ENCODE peak calls at places on chromosomes 5 and 9, in ten cellular contexts. One of them, this sample, is unnamed.

GRCh38 chr9:133972041-133972970 is 19.8 kb downstream of the VAV2 start:
- DNase-seq in stomach: no peak
- DNase-seq in NT2/D1: no peak
- DNase-seq in thoracic aorta: no peak
- DNase-seq in NB4: no peak
- DNase-seq in dorsolateral prefrontal cortex: no peak
- DNase-seq in BE2C: peak; percentile 8
- DNase-seq in neuronal stem cell: no peak
- DNase-seq in IMR-90: no peak
- DNase-seq in astrocyte of the spinal cord: no peak
- DNase-seq in this sample: no peak

GRCh38 chr9:84697494-84698114 is 28.1 kb downstream of the NTRK2 start:
- DNase-seq in stomach: peak; percentile 67
- DNase-seq in astrocyte of the spinal cord: peak; percentile 72
- DNase-seq in thoracic aorta: no peak
- DNase-seq in dorsolateral prefrontal cortex: peak; percentile 67
- DNase-seq in NT2/D1: peak; percentile 84
- DNase-seq in neuronal stem cell: peak; percentile 61
- DNase-seq in IMR-90: peak; percentile 6
- DNase-seq in BE2C: peak; percentile 65
- DNase-seq in NB4: peak; percentile 42
- DNase-seq in this sample: no peak

GRCh38 chr5:181234116-181234454 is 9.6 kb downstream of the RACK1 start:
- DNase-seq in dorsolateral prefrontal cortex: no peak
- DNase-seq in astrocyte of the spinal cord: no peak
- DNase-seq in NT2/D1: no peak
- DNase-seq in NB4: peak; percentile 19
- DNase-seq in stomach: no peak
- DNase-seq in thoracic aorta: no peak
- DNase-seq in neuronal stem cell: no peak
- DNase-seq in IMR-90: no peak
- DNase-seq in BE2C: no peak
- DNase-seq in this sample: no peak

GRCh38 chr5:173234129-173234793 is 745 bp downstream of the NKX2-5 start:
- DNase-seq in dorsolateral prefrontal cortex: no peak
- DNase-seq in astrocyte of the spinal cord: no peak
- DNase-seq in stomach: no peak
- DNase-seq in thoracic aorta: no peak
- DNase-seq in NT2/D1: no peak
- DNase-seq in NB4: no peak
- DNase-seq in IMR-90: no peak
- DNase-seq in neuronal stem cell: no peak
- DNase-seq in BE2C: no peak
- DNase-seq in this sample: no peak

GRCh38 chr5:98796197-98796972 is 22.9 kb downstream of the RGMB start:
- DNase-seq in dorsolateral prefrontal cortex: no peak
- DNase-seq in astrocyte of the spinal cord: peak; percentile 81
- DNase-seq in IMR-90: peak; percentile 77
- DNase-seq in stomach: no peak
- DNase-seq in thoracic aorta: no peak
- DNase-seq in NB4: peak; percentile 43
- DNase-seq in NT2/D1: peak; percentile 35
- DNase-seq in neuronal stem cell: peak; percentile 63
- DNase-seq in BE2C: peak; percentile 60
- DNase-seq in this sample: no peak

GRCh38 chr5:177552839-177553455 is 1.4 kb downstream of the FAM193B start:
- DNase-seq in astrocyte of the spinal cord: no peak
- DNase-seq in dorsolateral prefrontal cortex: no peak
- DNase-seq in NT2/D1: no peak
- DNase-seq in thoracic aorta: no peak
- DNase-seq in NB4: peak; percentile 43
- DNase-seq in neuronal stem cell: no peak
- DNase-seq in stomach: no peak
- DNase-seq in BE2C: peak; percentile 41
- DNase-seq in IMR-90: no peak
- DNase-seq in this sample: no peak

GRCh38 chr9:109904666-109905065 is 124.7 kb downstream of the PALM2AKAP2 start:
- DNase-seq in neuronal stem cell: no peak
- DNase-seq in BE2C: no peak
- DNase-seq in astrocyte of the spinal cord: no peak
- DNase-seq in IMR-90: no peak
- DNase-seq in NB4: no peak
- DNase-seq in NT2/D1: no peak
- DNase-seq in thoracic aorta: no peak
- DNase-seq in stomach: no peak
- DNase-seq in dorsolateral prefrontal cortex: no peak
- DNase-seq in this sample: no peak

GRCh38 chr5:173855162-173855994 is 32.8 kb upstream of the CPEB4 start:
- DNase-seq in astrocyte of the spinal cord: no peak
- DNase-seq in NT2/D1: no peak
- DNase-seq in neuronal stem cell: no peak
- DNase-seq in dorsolateral prefrontal cortex: no peak
- DNase-seq in IMR-90: no peak
- DNase-seq in NB4: no peak
- DNase-seq in thoracic aorta: no peak
- DNase-seq in BE2C: peak; percentile 45
- DNase-seq in stomach: no peak
- DNase-seq in this sample: no peak

DNA sequence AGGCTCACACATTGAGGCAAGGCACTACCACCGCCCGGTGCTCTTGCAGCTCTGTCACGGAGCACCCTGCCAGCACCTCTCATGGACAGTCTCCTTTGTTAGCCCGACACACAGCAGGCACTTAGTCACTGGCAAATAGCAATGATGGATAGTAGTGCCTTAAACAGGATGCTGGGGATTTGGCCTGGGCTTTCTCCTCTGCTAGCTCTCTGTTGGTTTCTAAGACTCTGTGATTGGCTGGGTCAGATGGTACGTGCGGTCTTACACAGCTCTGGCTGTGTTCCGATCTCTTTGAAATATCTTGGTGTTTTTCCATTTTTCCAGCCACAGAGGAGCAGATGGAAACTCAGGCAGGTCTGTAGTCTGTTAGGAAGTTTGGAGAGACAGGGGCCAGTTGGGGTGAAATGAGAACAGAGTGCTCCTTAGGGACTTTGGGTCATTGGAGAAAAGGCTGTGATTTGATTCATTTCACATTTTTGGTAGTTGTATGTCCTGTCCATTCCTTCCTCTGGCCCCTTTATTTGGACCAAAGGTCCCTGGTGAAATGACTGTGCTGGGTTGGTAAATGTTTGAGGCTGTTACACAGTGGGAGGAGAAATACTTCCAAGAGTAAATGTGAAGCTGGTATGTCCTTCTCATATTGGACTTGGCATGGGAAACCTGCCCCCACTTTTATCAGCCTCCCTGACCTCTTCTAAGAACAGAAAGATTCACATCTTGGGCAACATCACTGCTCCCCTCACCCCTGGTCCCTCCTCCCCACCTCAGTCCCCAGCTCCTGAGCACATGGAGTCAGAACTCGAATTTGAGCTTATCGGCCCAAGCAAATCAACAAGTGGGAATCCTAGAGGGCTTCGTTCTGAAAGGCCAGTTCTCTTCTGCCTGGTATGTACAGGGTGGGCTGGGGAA is 3.4 kb downstream of the SMIM3 start:
- DNase-seq in thoracic aorta: peak; percentile 80
- DNase-seq in astrocyte of the spinal cord: peak; percentile 93
- DNase-seq in NT2/D1: no peak
- DNase-seq in NB4: peak; percentile 26
- DNase-seq in dorsolateral prefrontal cortex: no peak
- DNase-seq in stomach: peak; percentile 29
- DNase-seq in neuronal stem cell: no peak
- DNase-seq in BE2C: peak; percentile 43
- DNase-seq in IMR-90: peak; percentile 96
- DNase-seq in this sample: peak; percentile 98
- H3K4me3 ChIP-seq in thoracic aorta: peak overlapping the region; percentile 52
- H3K4me3 ChIP-seq in astrocyte of the spinal cord: peak overlapping the region; percentile 19
- H3K4me3 ChIP-seq in NT2/D1: no peak overlapping the region
- H3K4me3 ChIP-seq in NB4: peak overlapping the region; percentile 83
- H3K4me3 ChIP-seq in dorsolateral prefrontal cortex: no peak overlapping the region
- H3K4me3 ChIP-seq in stomach: peak overlapping the region; percentile 16
- H3K4me3 ChIP-seq in neuronal stem cell: no peak overlapping the region
- H3K4me3 ChIP-seq in BE2C: no peak overlapping the region
- H3K4me3 ChIP-seq in IMR-90: peak overlapping the region; percentile 1
- H3K4me3 ChIP-seq in this sample: peak overlapping the region; percentile 79

DNA sequence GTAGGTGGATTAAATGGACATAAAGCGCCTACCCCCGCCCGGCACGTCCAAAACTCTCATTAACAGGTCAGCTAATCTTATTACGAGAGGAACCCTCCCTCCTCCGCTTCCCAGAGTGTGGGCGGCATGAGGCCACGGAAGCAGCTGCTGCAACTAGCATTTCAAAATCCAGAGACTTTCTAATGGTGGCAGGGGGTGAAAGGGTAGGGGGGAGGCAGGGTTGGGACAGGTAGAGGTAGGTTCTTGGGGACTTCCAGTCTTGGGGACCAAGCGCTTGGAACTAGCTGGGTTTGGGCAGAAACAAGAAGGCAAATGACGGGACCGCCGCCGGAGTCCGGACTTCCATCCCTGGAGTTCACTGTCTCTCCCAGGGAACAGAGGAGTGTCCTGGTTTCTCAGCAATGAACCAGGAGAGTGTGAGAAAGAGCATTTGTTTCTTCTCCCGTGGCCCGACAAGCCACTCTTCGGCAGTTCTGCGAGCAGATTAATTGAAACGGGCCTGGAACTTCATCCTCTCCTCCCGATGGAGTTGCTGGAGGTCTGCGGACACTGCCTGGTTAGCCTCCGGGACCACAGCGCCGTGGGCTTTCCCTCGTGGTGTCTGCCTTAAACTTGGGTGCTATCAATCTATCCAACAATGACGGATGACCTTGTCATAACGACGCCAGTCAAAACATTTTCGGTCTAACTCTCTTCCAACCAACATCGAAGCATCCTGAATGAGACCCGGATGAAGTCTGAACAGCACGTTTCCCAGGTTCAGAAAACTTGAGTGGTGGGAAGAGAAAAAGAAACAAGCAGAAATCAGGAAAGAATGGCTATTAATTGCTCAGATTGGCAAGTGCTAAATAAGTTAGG is 1.6 kb upstream of the PRDM6 start:
- DNase-seq in astrocyte of the spinal cord: no peak
- DNase-seq in IMR-90: no peak
- DNase-seq in neuronal stem cell: no peak
- DNase-seq in NT2/D1: no peak
- DNase-seq in thoracic aorta: no peak
- DNase-seq in stomach: no peak
- DNase-seq in BE2C: no peak
- DNase-seq in NB4: no peak
- DNase-seq in dorsolateral prefrontal cortex: no peak
- DNase-seq in this sample: no peak
- H3K4me3 ChIP-seq in astrocyte of the spinal cord: no peak overlapping the region
- H3K4me3 ChIP-seq in IMR-90: no peak overlapping the region
- H3K4me3 ChIP-seq in neuronal stem cell: no peak overlapping the region
- H3K4me3 ChIP-seq in NT2/D1: peak overlapping the region; percentile 39
- H3K4me3 ChIP-seq in thoracic aorta: peak overlapping the region; percentile 93
- H3K4me3 ChIP-seq in stomach: no peak overlapping the region
- H3K4me3 ChIP-seq in BE2C: no peak overlapping the region
- H3K4me3 ChIP-seq in NB4: no peak overlapping the region
- H3K4me3 ChIP-seq in dorsolateral prefrontal cortex: peak overlapping the region; percentile 55
- H3K4me3 ChIP-seq in this sample: no peak overlapping the region

DNA sequence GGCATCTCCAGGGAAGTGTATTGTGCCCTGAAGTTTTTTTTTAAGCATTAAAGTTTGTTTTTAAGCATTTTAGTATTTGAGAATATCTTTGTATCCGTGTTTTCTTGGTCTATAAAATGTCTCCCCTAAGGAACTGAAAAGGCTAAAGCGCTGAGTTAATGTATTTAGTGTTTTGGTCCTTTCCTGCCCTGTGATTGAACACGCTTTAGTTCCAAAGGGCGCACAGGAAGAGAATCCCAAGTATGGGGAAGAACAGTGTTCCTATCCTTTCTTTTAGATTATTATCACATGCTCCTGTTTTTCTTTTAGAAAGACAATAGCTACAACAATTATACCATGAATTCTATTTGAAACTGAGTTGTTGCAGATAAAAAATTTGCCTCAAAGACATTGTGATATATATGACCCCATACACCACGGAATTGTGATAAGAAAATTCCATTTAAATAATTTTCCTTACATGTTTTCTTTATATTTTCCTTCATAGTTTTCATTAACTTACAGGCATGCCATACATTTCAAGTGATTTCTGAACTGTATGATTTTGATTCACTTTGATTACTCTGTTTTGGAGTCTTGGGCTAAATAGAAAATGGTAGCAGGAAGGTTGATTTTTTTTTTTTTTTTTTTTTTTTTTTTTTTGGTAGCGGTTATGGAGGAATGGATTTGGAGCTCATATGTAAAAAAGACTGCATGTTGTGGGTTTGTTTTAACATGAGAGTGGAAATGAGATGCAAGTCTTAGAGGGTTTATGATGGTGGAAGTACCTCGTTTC is 3.1 kb downstream of the HSPA4 start:
- DNase-seq in dorsolateral prefrontal cortex: no peak
- DNase-seq in neuronal stem cell: no peak
- DNase-seq in IMR-90: no peak
- DNase-seq in NT2/D1: no peak
- DNase-seq in astrocyte of the spinal cord: no peak
- DNase-seq in BE2C: no peak
- DNase-seq in NB4: no peak
- DNase-seq in stomach: no peak
- DNase-seq in thoracic aorta: no peak
- DNase-seq in this sample: no peak
- H3K4me3 ChIP-seq in dorsolateral prefrontal cortex: no peak overlapping the region
- H3K4me3 ChIP-seq in neuronal stem cell: no peak overlapping the region
- H3K4me3 ChIP-seq in IMR-90: no peak overlapping the region
- H3K4me3 ChIP-seq in NT2/D1: no peak overlapping the region
- H3K4me3 ChIP-seq in astrocyte of the spinal cord: no peak overlapping the region
- H3K4me3 ChIP-seq in BE2C: peak overlapping the region; percentile 10
- H3K4me3 ChIP-seq in NB4: peak overlapping the region; percentile 98
- H3K4me3 ChIP-seq in stomach: no peak overlapping the region
- H3K4me3 ChIP-seq in thoracic aorta: no peak overlapping the region
- H3K4me3 ChIP-seq in this sample: no peak overlapping the region

GRCh38 chr5:64184832-64185231 is 19.2 kb downstream of the RNF180 start:
- DNase-seq in stomach: no peak
- DNase-seq in astrocyte of the spinal cord: no peak
- DNase-seq in dorsolateral prefrontal cortex: no peak
- DNase-seq in IMR-90: no peak
- DNase-seq in NT2/D1: no peak
- DNase-seq in neuronal stem cell: no peak
- DNase-seq in NB4: no peak
- DNase-seq in thoracic aorta: no peak
- DNase-seq in BE2C: no peak
- DNase-seq in this sample: no peak
- H3K4me3 ChIP-seq in stomach: no peak overlapping the region
- H3K4me3 ChIP-seq in astrocyte of the spinal cord: no peak overlapping the region
- H3K4me3 ChIP-seq in dorsolateral prefrontal cortex: no peak overlapping the region
- H3K4me3 ChIP-seq in IMR-90: no peak overlapping the region
- H3K4me3 ChIP-seq in NT2/D1: no peak overlapping the region
- H3K4me3 ChIP-seq in neuronal stem cell: no peak overlapping the region
- H3K4me3 ChIP-seq in NB4: no peak overlapping the region
- H3K4me3 ChIP-seq in thoracic aorta: no peak overlapping the region
- H3K4me3 ChIP-seq in BE2C: no peak overlapping the region
- H3K4me3 ChIP-seq in this sample: no peak overlapping the region